ENCODE peak calls at places on chromosomes 6 and 20, in six cellular contexts. Z is H1, I is endothelial cell of umbilical vein, N is SK-N-SH, R is mesenchymal stem cell, P is mammary epithelial cell. A is an unnamed sample. For H3K4me1, the result is how much of the 10 kb centered on the place peaks cover.

GRCh38 chr6:38137609-38138008 is 318.1 kb downstream of the ZFAND3 start:
- DNase-seq in Z (no peak), I (no peak), N (no peak), R (no peak), P (no peak), A (no peak)

GRCh38 chr6:136015531-136015930 is 164.0 kb downstream of the PDE7B start:
- DNase-seq in Z (no peak), I (no peak), N (no peak), R (no peak), P (no peak), A (peak)

GRCh38 chr6:12911387-12911960 is 194.9 kb downstream of the PHACTR1 start:
- DNase-seq in Z (no peak), I (peak), N (peak), R (peak), P (peak), A (peak)

GRCh38 chr6:29552512-29553051 is 7.0 kb downstream of the UBD start:
- DNase-seq in Z (peak), I (peak), N (peak), R (peak), P (peak), A (peak)

GRCh38 chr6:17442196-17442595 is 48.8 kb downstream of the CAP2 start:
- DNase-seq in Z (no peak), I (no peak), N (no peak), R (no peak), P (no peak), A (no peak)

GRCh38 chr6:155455766-155456165 is at the start of gene NOX3:
- DNase-seq in Z (no peak), I (no peak), N (no peak), R (no peak), P (peak), A (no peak)

GRCh38 chr6:35808688-35809087 is 3.5 kb downstream of the LHFPL5 start:
- DNase-seq in Z (no peak), I (no peak), N (no peak), R (no peak), P (no peak), A (no peak)

GRCh38 chr20:50224553-50225255 is 34.1 kb downstream of the CEBPB start:
- DNase-seq in Z (no peak), I (peak), N (no peak), R (peak), P (peak), A (peak)

GRCh38 chr6:148947621-148948444 is 201.0 kb downstream of the UST start:
- DNase-seq in Z (peak), I (peak), N (peak), R (peak), P (peak), A (peak)

GRCh38 chr6:48670546-48670945 is 559.5 kb upstream of the PTCHD4 start:
- DNase-seq in Z (no peak), I (no peak), N (no peak), R (no peak), P (peak), A (no peak)

GRCh38 chr6:33905081-33905609 is 101.3 kb upstream of the MLN start:
- DNase-seq in Z (no peak), I (no peak), N (no peak), R (no peak), P (peak), A (no peak)

GRCh38 chr20:52313335-52313963 is 121.9 kb upstream of the ZFP64 start:
- DNase-seq in Z (no peak), I (peak), N (peak), R (peak), P (peak), A (peak)

GRCh38 chr6:106477790-106478189 is 117.3 kb downstream of the CRYBG1 start:
- DNase-seq in Z (no peak), I (no peak), N (peak), R (no peak), P (no peak), A (no peak)

GRCh38 chr6:30814137-30815084 is 69.9 kb upstream of the DDR1 start:
- DNase-seq in Z (no peak), I (peak), N (no peak), R (peak), P (peak), A (peak)

GRCh38 chr20:35344354-35344837 is 52.2 kb upstream of the FAM83C start:
- DNase-seq in Z (no peak), I (peak), N (peak), R (peak), P (peak), A (peak)

GRCh38 chr20:36941403-36941835 is 10.1 kb downstream of the SAMHD1 start:
- DNase-seq in Z (no peak), I (peak), N (peak), R (no peak), P (no peak), A (no peak)

GRCh38 chr6:163327165-163327880 is 87.2 kb upstream of the QKI start:
- DNase-seq in Z (no peak), I (no peak), N (no peak), R (no peak), P (no peak), A (no peak)

GRCh38 chr20:58374906-58375760 is 13.9 kb upstream of the VAPB start:
- DNase-seq in Z (peak), I (peak), N (no peak), R (peak), P (no peak), A (peak)

GRCh38 chr6:101079696-101080270 is 198.7 kb upstream of the ASCC3 start:
- DNase-seq in Z (no peak), I (no peak), N (no peak), R (peak), P (no peak), A (no peak)

GRCh38 chr6:101085327-101085726 is 204.2 kb upstream of the ASCC3 start:
- DNase-seq in Z (no peak), I (no peak), N (no peak), R (peak), P (no peak), A (peak)

GRCh38 chr6:101077344-101077743 is 196.2 kb upstream of the ASCC3 start:
- DNase-seq in Z (no peak), I (no peak), N (no peak), R (no peak), P (no peak), A (no peak)

GRCh38 chr6:101083533-101084172 is 202.5 kb upstream of the ASCC3 start:
- DNase-seq in Z (no peak), I (no peak), N (no peak), R (peak), P (peak), A (peak)

DNA sequence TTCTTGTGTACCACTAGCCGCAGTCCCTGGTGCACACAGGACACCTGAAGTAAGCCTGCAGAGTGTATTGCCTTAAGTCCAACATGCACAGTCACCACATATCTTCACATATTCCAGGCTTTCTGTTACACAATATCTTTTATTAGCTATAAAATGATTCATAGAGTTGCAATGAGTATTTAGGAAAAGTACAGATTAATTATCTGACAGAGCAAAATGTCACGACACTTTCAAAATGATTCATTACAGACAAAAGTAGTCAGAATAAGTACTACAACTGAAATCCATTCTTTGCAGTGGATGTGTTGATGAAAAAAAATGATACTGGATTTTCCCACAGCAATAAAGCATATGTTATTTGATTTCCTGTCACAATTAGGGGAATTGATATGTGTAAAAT is 199.5 kb upstream of the ASCC3 start:
- DNase-seq in Z (no peak), I (no peak), N (no peak), R (peak), P (peak), A (peak)
- H3K9ac ChIP-seq in Z (no peak), I (no peak), N (no peak), R (no peak), P (no peak), A (no peak)

DNA sequence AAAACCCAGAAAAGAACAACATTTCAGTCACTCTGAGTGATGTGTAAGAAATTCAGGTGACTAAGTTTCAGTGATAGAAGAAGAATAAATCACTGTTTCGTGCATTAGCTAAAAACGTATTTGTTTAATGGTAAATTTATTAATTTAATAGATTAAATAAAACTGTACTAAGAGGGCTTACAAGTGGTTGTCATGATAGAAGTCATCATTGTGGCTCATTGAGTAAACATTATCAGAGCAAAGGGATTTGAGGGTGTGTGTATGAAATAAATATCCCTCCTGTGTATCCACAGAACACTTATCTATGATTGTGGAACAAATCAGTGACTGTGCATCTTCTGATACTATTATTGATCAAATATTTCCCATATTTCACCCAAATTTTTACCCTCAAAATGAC is 40.1 kb downstream of the THEMIS start:
- DNase-seq in Z (no peak), I (no peak), N (no peak), R (no peak), P (no peak), A (no peak)
- H3K4me1 ChIP-seq in Z (under half), I (under half), N (under half), R (under half), P (under half), A (under half)

DNA sequence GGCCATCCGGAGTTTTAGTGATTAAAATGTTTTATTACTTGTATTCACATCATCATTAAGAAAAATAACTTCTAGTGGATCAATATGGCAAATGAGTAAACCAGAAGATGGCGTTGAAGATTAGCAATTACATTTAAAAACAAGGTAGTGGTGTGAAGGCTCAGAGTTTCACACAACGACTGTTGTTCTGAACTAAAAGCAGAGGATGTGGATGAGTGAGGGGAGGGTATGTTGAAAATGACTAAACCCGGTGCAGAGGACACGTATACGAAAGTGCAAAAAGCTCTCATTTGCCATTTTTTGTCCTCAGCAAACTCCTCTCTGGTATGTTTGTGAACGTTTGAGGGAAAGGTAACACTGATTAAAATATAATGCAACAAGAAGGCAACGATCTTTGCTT is 1.9 kb upstream of the IRF4 start:
- DNase-seq in Z (no peak), I (no peak), N (no peak), R (no peak), P (no peak), A (no peak)
- H3K9ac ChIP-seq in Z (no peak), I (no peak), N (no peak), R (no peak), P (no peak), A (no peak)

GRCh38 chr6:75282706-75283105 is 1.9 kb downstream of the TMEM30A start:
- DNase-seq in Z (no peak), I (peak), N (no peak), R (no peak), P (no peak), A (no peak)
- H3K4me1 ChIP-seq in Z (under half), I (under half), N (under half), R (under half), P (under half), A (under half)

GRCh38 chr6:107822154-107823046 is 1.7 kb downstream of the SCML4 start:
- DNase-seq in Z (no peak), I (no peak), N (no peak), R (no peak), P (no peak), A (no peak)
- H3K9ac ChIP-seq in Z (no peak), I (no peak), N (no peak), R (no peak), P (no peak), A (no peak)

DNA sequence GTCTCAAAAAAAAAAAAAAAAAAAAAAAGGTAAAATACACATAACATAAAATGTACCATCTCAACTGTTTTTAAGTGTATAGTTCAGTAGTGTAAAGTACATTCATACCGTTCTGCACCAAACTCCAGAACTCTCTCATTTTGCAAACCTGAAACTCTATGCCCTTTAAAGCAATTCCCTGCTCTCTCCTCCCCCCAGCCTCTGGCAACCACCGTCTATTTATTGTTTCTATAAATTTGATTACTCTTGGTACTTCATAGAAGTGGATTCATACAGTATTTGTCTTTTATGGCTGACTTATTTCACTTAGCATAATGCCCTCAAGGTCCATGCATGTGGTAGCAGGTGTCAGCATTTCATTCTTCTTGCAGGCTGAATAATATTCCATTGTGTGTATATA is 12.9 kb downstream of the RIPOR2 start:
- DNase-seq in Z (no peak), I (no peak), N (no peak), R (no peak), P (no peak), A (no peak)
- H3K4me1 ChIP-seq in Z (under half), I (under half), N (under half), R (under half), P (under half), A (under half)